ENCODE peak calls at places on chromosomes 13 and 19, in nine cellular contexts. One of them, this sample, is unnamed.

GRCh38 chr19:47766670-47767069 is 11.8 kb upstream of the SELENOW start:
- DNase-seq in Peyer's patch: no peak
- DNase-seq in GM12891: no peak
- DNase-seq in erythroblast: no peak
- DNase-seq in tibial nerve: no peak
- DNase-seq in suprapubic skin: no peak
- DNase-seq in stomach: no peak
- DNase-seq in IMR-90: no peak
- DNase-seq in testis: no peak
- DNase-seq in this sample: no peak

GRCh38 chr13:112145221-112146072 is 78.5 kb downstream of the SOX1 start:
- DNase-seq in Peyer's patch: no peak
- DNase-seq in GM12891: no peak
- DNase-seq in erythroblast: no peak
- DNase-seq in tibial nerve: no peak
- DNase-seq in suprapubic skin: no peak
- DNase-seq in stomach: peak; percentile 15
- DNase-seq in IMR-90: no peak
- DNase-seq in testis: no peak
- DNase-seq in this sample: no peak

GRCh38 chr19:49895566-49896297 is 955 bp downstream of the IL4I1 start:
- DNase-seq in Peyer's patch: no peak
- DNase-seq in GM12891: peak; percentile 42
- DNase-seq in erythroblast: no peak
- DNase-seq in tibial nerve: no peak
- DNase-seq in suprapubic skin: no peak
- DNase-seq in stomach: no peak
- DNase-seq in IMR-90: no peak
- DNase-seq in testis: no peak
- DNase-seq in this sample: no peak

GRCh38 chr13:27997904-27998522 is 9.5 kb upstream of the URAD start:
- DNase-seq in Peyer's patch: peak; percentile 78
- DNase-seq in GM12891: no peak
- DNase-seq in erythroblast: peak; percentile 58
- DNase-seq in tibial nerve: no peak
- DNase-seq in suprapubic skin: no peak
- DNase-seq in stomach: peak; percentile 54
- DNase-seq in IMR-90: peak; percentile 28
- DNase-seq in testis: peak; percentile 68
- DNase-seq in this sample: no peak

GRCh38 chr13:74070065-74070464 is 64.1 kb downstream of the KLF12 start:
- DNase-seq in Peyer's patch: peak; percentile 61
- DNase-seq in GM12891: no peak
- DNase-seq in erythroblast: no peak
- DNase-seq in tibial nerve: no peak
- DNase-seq in suprapubic skin: no peak
- DNase-seq in stomach: no peak
- DNase-seq in IMR-90: no peak
- DNase-seq in testis: no peak
- DNase-seq in this sample: no peak

GRCh38 chr13:39929583-39929982 is 274.1 kb downstream of the COG6 start:
- DNase-seq in Peyer's patch: no peak
- DNase-seq in GM12891: no peak
- DNase-seq in erythroblast: no peak
- DNase-seq in tibial nerve: no peak
- DNase-seq in suprapubic skin: no peak
- DNase-seq in stomach: no peak
- DNase-seq in IMR-90: no peak
- DNase-seq in testis: no peak
- DNase-seq in this sample: no peak

GRCh38 chr13:112134150-112135075 is 67.5 kb downstream of the SOX1 start:
- DNase-seq in Peyer's patch: no peak
- DNase-seq in GM12891: no peak
- DNase-seq in erythroblast: no peak
- DNase-seq in tibial nerve: no peak
- DNase-seq in suprapubic skin: no peak
- DNase-seq in stomach: peak; percentile 19
- DNase-seq in IMR-90: no peak
- DNase-seq in testis: no peak
- DNase-seq in this sample: no peak

GRCh38 chr19:3387645-3388589 is 21.5 kb downstream of the NFIC start:
- DNase-seq in Peyer's patch: peak; percentile 83
- DNase-seq in GM12891: no peak
- DNase-seq in erythroblast: no peak
- DNase-seq in tibial nerve: peak; percentile 68
- DNase-seq in suprapubic skin: peak; percentile 93
- DNase-seq in stomach: peak; percentile 93
- DNase-seq in IMR-90: peak; percentile 39
- DNase-seq in testis: peak; percentile 86
- DNase-seq in this sample: no peak

GRCh38 chr13:51643114-51643881 is 59.0 kb downstream of the WDFY2 start:
- DNase-seq in Peyer's patch: no peak
- DNase-seq in GM12891: no peak
- DNase-seq in erythroblast: no peak
- DNase-seq in tibial nerve: no peak
- DNase-seq in suprapubic skin: no peak
- DNase-seq in stomach: no peak
- DNase-seq in IMR-90: peak; percentile 91
- DNase-seq in testis: no peak
- DNase-seq in this sample: peak; percentile 27

GRCh38 chr13:29713841-29714240 is 118.4 kb upstream of the SLC7A1 start:
- DNase-seq in Peyer's patch: peak; percentile 60
- DNase-seq in GM12891: no peak
- DNase-seq in erythroblast: peak; percentile 24
- DNase-seq in tibial nerve: no peak
- DNase-seq in suprapubic skin: no peak
- DNase-seq in stomach: no peak
- DNase-seq in IMR-90: peak; percentile 21
- DNase-seq in testis: no peak
- DNase-seq in this sample: no peak

GRCh38 chr13:98706446-98707110 is 45.9 kb downstream of the SLC15A1 start:
- DNase-seq in Peyer's patch: peak; percentile 54
- DNase-seq in GM12891: no peak
- DNase-seq in erythroblast: peak; percentile 18
- DNase-seq in tibial nerve: no peak
- DNase-seq in suprapubic skin: no peak
- DNase-seq in stomach: no peak
- DNase-seq in IMR-90: peak; percentile 13
- DNase-seq in testis: no peak
- DNase-seq in this sample: no peak

GRCh38 chr13:24629320-24629719 is 50.9 kb upstream of the ATP12A start:
- DNase-seq in Peyer's patch: no peak
- DNase-seq in GM12891: no peak
- DNase-seq in erythroblast: no peak
- DNase-seq in tibial nerve: no peak
- DNase-seq in suprapubic skin: no peak
- DNase-seq in stomach: no peak
- DNase-seq in IMR-90: no peak
- DNase-seq in testis: no peak
- DNase-seq in this sample: no peak

GRCh38 chr19:9620842-9621155 is 233 bp downstream of the ZNF561 start:
- DNase-seq in Peyer's patch: no peak
- DNase-seq in GM12891: no peak
- DNase-seq in erythroblast: no peak
- DNase-seq in tibial nerve: no peak
- DNase-seq in suprapubic skin: no peak
- DNase-seq in stomach: no peak
- DNase-seq in IMR-90: no peak
- DNase-seq in testis: no peak
- DNase-seq in this sample: peak; percentile 44

GRCh38 chr19:29484876-29485275 is 40.9 kb upstream of the VSTM2B start:
- DNase-seq in Peyer's patch: peak; percentile 2
- DNase-seq in GM12891: no peak
- DNase-seq in erythroblast: no peak
- DNase-seq in tibial nerve: no peak
- DNase-seq in suprapubic skin: no peak
- DNase-seq in stomach: no peak
- DNase-seq in IMR-90: no peak
- DNase-seq in testis: no peak
- DNase-seq in this sample: no peak

GRCh38 chr19:1690570-1691307 is 38.3 kb upstream of the TCF3 start:
- DNase-seq in Peyer's patch: peak; percentile 70
- DNase-seq in GM12891: no peak
- DNase-seq in erythroblast: peak; percentile 82
- DNase-seq in tibial nerve: no peak
- DNase-seq in suprapubic skin: no peak
- DNase-seq in stomach: peak; percentile 59
- DNase-seq in IMR-90: no peak
- DNase-seq in testis: peak; percentile 84
- DNase-seq in this sample: no peak

GRCh38 chr13:46341112-46341711 is 45.8 kb downstream of the RUBCNL start:
- DNase-seq in Peyer's patch: no peak
- DNase-seq in GM12891: no peak
- DNase-seq in erythroblast: no peak
- DNase-seq in tibial nerve: no peak
- DNase-seq in suprapubic skin: no peak
- DNase-seq in stomach: no peak
- DNase-seq in IMR-90: peak; percentile 50
- DNase-seq in testis: no peak
- DNase-seq in this sample: peak; percentile 25

GRCh38 chr19:12784394-12784870 is 6.9 kb upstream of the JUNB start:
- DNase-seq in Peyer's patch: no peak
- DNase-seq in GM12891: no peak
- DNase-seq in erythroblast: peak; percentile 99
- DNase-seq in tibial nerve: no peak
- DNase-seq in suprapubic skin: no peak
- DNase-seq in stomach: no peak
- DNase-seq in IMR-90: peak; percentile 46
- DNase-seq in testis: no peak
- DNase-seq in this sample: no peak

GRCh38 chr19:49119411-49120324 is at the start of gene PPFIA3:
- DNase-seq in Peyer's patch: peak; percentile 70
- DNase-seq in GM12891: no peak
- DNase-seq in erythroblast: no peak
- DNase-seq in tibial nerve: peak; percentile 42
- DNase-seq in suprapubic skin: no peak
- DNase-seq in stomach: peak; percentile 77
- DNase-seq in IMR-90: peak; percentile 54
- DNase-seq in testis: peak; percentile 77
- DNase-seq in this sample: peak; percentile 57

GRCh38 chr19:40605201-40605971 is 4.2 kb downstream of the LTBP4 start:
- DNase-seq in Peyer's patch: peak; percentile 96
- DNase-seq in GM12891: peak; percentile 71
- DNase-seq in erythroblast: peak; percentile 74
- DNase-seq in tibial nerve: peak; percentile 61
- DNase-seq in suprapubic skin: no peak
- DNase-seq in stomach: peak; percentile 86
- DNase-seq in IMR-90: peak; percentile 31
- DNase-seq in testis: peak; percentile 61
- DNase-seq in this sample: peak; percentile 98
- TF ChIP-seq POLR2A in Peyer's patch: peak; percentile 84
- TF ChIP-seq POLR2A in GM12891: no peak
- TF ChIP-seq POLR2A in erythroblast: peak; percentile 61
- TF ChIP-seq POLR2A in tibial nerve: no peak
- TF ChIP-seq POLR2A in suprapubic skin: no peak
- TF ChIP-seq POLR2A in stomach: no peak
- TF ChIP-seq POLR2A in IMR-90: no peak
- TF ChIP-seq POLR2A in testis: no peak
- TF ChIP-seq POLR2A in this sample: peak; percentile 49

DNA sequence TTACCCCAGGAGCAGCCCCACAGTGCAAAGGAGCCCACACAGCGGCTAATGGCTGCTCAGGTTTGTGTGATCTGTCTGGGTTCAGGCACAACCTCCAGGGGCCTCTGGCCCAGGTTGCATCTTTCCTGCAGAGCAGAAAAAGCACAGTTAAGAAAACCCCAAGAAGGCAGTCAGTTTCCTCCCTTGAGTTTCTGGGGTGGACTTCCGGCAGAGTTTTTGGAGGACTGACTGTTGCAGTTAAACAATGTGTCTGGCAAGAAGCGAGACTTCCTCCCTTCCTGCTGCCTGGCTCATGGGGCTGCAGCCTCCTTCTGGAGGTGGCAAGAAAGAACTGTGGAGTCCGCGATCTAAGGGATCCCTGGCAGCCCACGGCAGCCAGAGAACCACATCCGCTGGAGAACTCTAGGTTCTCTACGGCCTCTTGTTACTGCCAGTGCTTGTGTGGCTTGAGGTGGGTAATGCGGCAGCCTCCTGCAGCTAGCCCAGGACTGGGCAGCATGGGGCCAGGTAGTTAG is 114.4 kb downstream of the ZDHHC20 start:
- DNase-seq in Peyer's patch: no peak
- DNase-seq in GM12891: no peak
- DNase-seq in erythroblast: no peak
- DNase-seq in tibial nerve: no peak
- DNase-seq in suprapubic skin: no peak
- DNase-seq in stomach: no peak
- DNase-seq in IMR-90: no peak
- DNase-seq in testis: no peak
- DNase-seq in this sample: no peak
- TF ChIP-seq POLR2A in Peyer's patch: no peak
- TF ChIP-seq POLR2A in GM12891: no peak
- TF ChIP-seq POLR2A in erythroblast: no peak
- TF ChIP-seq POLR2A in tibial nerve: no peak
- TF ChIP-seq POLR2A in suprapubic skin: no peak
- TF ChIP-seq POLR2A in stomach: no peak
- TF ChIP-seq POLR2A in IMR-90: no peak
- TF ChIP-seq POLR2A in testis: no peak
- TF ChIP-seq POLR2A in this sample: no peak

GRCh38 chr19:38387550-38388309 is at the start of gene GGN:
- DNase-seq in Peyer's patch: peak; percentile 93
- DNase-seq in GM12891: peak; percentile 81
- DNase-seq in erythroblast: peak; percentile 76
- DNase-seq in tibial nerve: peak; percentile 43
- DNase-seq in suprapubic skin: peak; percentile 88
- DNase-seq in stomach: peak; percentile 86
- DNase-seq in IMR-90: peak; percentile 93
- DNase-seq in testis: peak; percentile 80
- DNase-seq in this sample: peak; percentile 99
- TF ChIP-seq POLR2A in Peyer's patch: peak; percentile 74
- TF ChIP-seq POLR2A in GM12891: no peak
- TF ChIP-seq POLR2A in erythroblast: no peak
- TF ChIP-seq POLR2A in tibial nerve: no peak
- TF ChIP-seq POLR2A in suprapubic skin: peak; percentile 18
- TF ChIP-seq POLR2A in stomach: no peak
- TF ChIP-seq POLR2A in IMR-90: peak; percentile 34
- TF ChIP-seq POLR2A in testis: no peak
- TF ChIP-seq POLR2A in this sample: peak; percentile 43

DNA sequence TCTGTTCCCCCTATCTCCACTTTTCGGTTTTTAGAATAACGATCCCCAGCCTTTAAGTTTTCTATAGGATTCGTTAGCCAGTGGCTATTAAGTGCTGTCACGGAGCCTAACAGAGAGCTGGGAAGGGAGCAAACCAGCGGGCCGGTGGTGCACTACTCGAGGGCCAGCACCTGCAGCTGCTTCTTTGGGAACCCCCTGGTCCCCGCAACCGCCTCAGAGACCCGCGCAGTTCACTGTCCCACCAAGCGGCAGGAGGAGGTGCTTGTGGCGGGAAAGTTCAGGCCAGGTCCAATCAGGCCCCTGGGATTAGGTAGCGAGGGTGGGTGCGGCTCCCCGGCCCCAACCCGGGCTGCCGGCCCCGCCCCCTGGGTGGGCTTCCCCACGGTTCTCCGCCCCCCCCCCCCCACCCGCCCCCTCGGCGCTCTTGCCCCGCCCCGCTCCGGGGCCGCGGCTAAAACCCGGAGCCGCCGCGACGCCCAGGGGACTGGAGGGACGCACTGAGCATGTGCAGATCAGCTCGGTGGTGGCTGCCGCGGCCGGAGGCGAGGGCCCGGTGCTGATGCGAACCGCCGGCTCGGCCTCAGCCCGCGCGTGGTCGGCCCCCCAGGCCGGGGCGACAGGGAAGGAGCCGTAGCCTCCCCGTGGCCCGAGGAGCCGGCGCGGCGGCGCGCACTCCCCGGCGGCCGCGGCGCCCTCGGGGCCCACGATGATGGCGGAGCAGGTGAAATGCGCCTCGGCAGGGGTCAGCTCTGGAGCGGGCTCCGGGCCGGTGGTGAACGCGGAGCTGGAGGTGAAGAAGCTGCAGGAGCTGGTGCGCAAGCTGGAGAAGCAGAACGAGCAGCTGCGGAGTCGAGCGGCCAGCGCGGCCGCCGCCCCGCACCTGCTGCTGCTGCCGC is at the start of gene SLAIN1:
- DNase-seq in Peyer's patch: peak; percentile 92
- DNase-seq in GM12891: peak; percentile 81
- DNase-seq in erythroblast: peak; percentile 89
- DNase-seq in tibial nerve: peak; percentile 41
- DNase-seq in suprapubic skin: peak; percentile 83
- DNase-seq in stomach: peak; percentile 86
- DNase-seq in IMR-90: peak; percentile 5
- DNase-seq in testis: peak; percentile 91
- DNase-seq in this sample: no peak
- TF ChIP-seq POLR2A in Peyer's patch: no peak
- TF ChIP-seq POLR2A in GM12891: peak; percentile 48
- TF ChIP-seq POLR2A in erythroblast: no peak
- TF ChIP-seq POLR2A in tibial nerve: no peak
- TF ChIP-seq POLR2A in suprapubic skin: peak; percentile 21
- TF ChIP-seq POLR2A in stomach: no peak
- TF ChIP-seq POLR2A in IMR-90: no peak
- TF ChIP-seq POLR2A in testis: no peak
- TF ChIP-seq POLR2A in this sample: no peak

This sample was measured in H54.